ENCODE peak calls at places on chromosome 3, in seven cellular contexts. N is head of caudate nucleus; J is A172; D is epithelial cell of esophagus; A is GM04503; B is effector CD4-positive, alpha-beta T cell; Y is stimulated activated CD8-positive, alpha-beta memory T cell treated with anti-CD3 and anti-CD28 coated beads, Interleukin-15, amount 100 ng/mL, for 24 hours. Z is an unnamed sample.

GRCh38 chr3:185308126-185308754 is 54.4 kb upstream of the EHHADH start:
- DNase-seq in N (peak; percentile 21), J (peak; percentile 48), D (peak; percentile 80), A (peak; percentile 18), B (peak; percentile 17), Y (no peak), Z (no peak)

GRCh38 chr3:72549819-72550581 is 298.2 kb downstream of the SHQ1 start:
- DNase-seq in N (no peak), J (no peak), D (no peak), A (no peak), B (no peak), Y (no peak), Z (no peak)

GRCh38 chr3:66418432-66419052 is 82.3 kb downstream of the LRIG1 start:
- DNase-seq in N (peak; percentile 80), J (no peak), D (peak; percentile 40), A (no peak), B (no peak), Y (no peak), Z (peak; percentile 55)

GRCh38 chr3:194283218-194284006 is 67.7 kb downstream of the CPN2 start:
- DNase-seq in N (no peak), J (no peak), D (no peak), A (no peak), B (no peak), Y (no peak), Z (peak; percentile 45)

GRCh38 chr3:129031476-129032215 is 28.9 kb upstream of the GP9 start:
- DNase-seq in N (no peak), J (no peak), D (no peak), A (no peak), B (no peak), Y (no peak), Z (no peak)

GRCh38 chr3:8538904-8539303 is 37.3 kb downstream of the LMCD1 start:
- DNase-seq in N (no peak), J (peak; percentile 32), D (no peak), A (no peak), B (no peak), Y (no peak), Z (no peak)

GRCh38 chr3:122992138-122992537 is 35.4 kb downstream of the SEMA5B start:
- DNase-seq in N (no peak), J (no peak), D (no peak), A (no peak), B (no peak), Y (no peak), Z (no peak)

GRCh38 chr3:124951511-124952390 is 17.2 kb upstream of the MUC13 start:
- DNase-seq in N (no peak), J (peak; percentile 23), D (peak; percentile 62), A (no peak), B (no peak), Y (no peak), Z (no peak)

GRCh38 chr3:86793786-86794185 is 197.2 kb downstream of the VGLL3 start:
- DNase-seq in N (no peak), J (peak; percentile 97), D (peak; percentile 90), A (peak; percentile 94), B (no peak), Y (no peak), Z (no peak)

GRCh38 chr3:178714971-178715832 is 179.0 kb downstream of the KCNMB2 start:
- DNase-seq in N (no peak), J (no peak), D (peak; percentile 85), A (no peak), B (no peak), Y (no peak), Z (no peak)

GRCh38 chr3:129316121-129317013 is 37.7 kb downstream of the HMCES start:
- DNase-seq in N (peak; percentile 92), J (peak; percentile 76), D (peak; percentile 80), A (peak; percentile 30), B (peak; percentile 90), Y (peak; percentile 89), Z (peak; percentile 88)

GRCh38 chr3:14295037-14295436 is 107.4 kb upstream of the SLC6A6 start:
- DNase-seq in N (no peak), J (no peak), D (no peak), A (no peak), B (no peak), Y (no peak), Z (no peak)

GRCh38 chr3:5205165-5205941 is 17.8 kb downstream of the EDEM1 start:
- DNase-seq in N (no peak), J (no peak), D (no peak), A (no peak), B (no peak), Y (no peak), Z (no peak)

GRCh38 chr3:57557088-57557537 is 1.0 kb downstream of the PDE12 start:
- DNase-seq in N (no peak), J (peak; percentile 2), D (peak; percentile 62), A (no peak), B (peak; percentile 16), Y (peak; percentile 5), Z (no peak)